ENCODE peak calls at places on chromosomes 11 and 22, in six cellular contexts. I is IMR-90, X is stomach, N is Peyer's patch, R is dorsolateral prefrontal cortex, T is lower lobe of right lung. W is an unnamed sample.

GRCh38 chr11:82682003-82682751 is 51.5 kb downstream of the FAM181B start:
- DNase-seq in I (peak), N (no peak), T (no peak), R (no peak), X (no peak), W (peak)

GRCh38 chr11:86395061-86395551 is 20.4 kb downstream of the CCDC81 start:
- DNase-seq in I (peak), X (no peak), N (no peak), R (no peak), T (no peak), W (no peak)

GRCh38 chr22:46788426-46789168 is 26.1 kb downstream of the TBC1D22A start:
- DNase-seq in R (no peak), I (no peak), X (no peak), N (no peak), T (no peak), W (no peak)

GRCh38 chr11:31218847-31219246 is 150.7 kb downstream of the DCDC1 start:
- DNase-seq in X (no peak), T (no peak), R (no peak), N (no peak), I (no peak), W (no peak)

GRCh38 chr11:65551572-65552398 is 6.4 kb downstream of the LTBP3 start:
- DNase-seq in T (peak), X (peak), I (peak), R (no peak), N (peak), W (peak)

GRCh38 chr11:85627332-85627997 is at the start of gene DLG2:
- DNase-seq in T (no peak), N (no peak), X (no peak), R (peak), I (peak), W (no peak)

GRCh38 chr11:574632-575323 is 1.5 kb upstream of the PHRF1 start:
- DNase-seq in R (no peak), N (no peak), T (no peak), X (no peak), I (no peak), W (no peak)

GRCh38 chr22:31489632-31490495 is at the start of gene EIF4ENIF1:
- DNase-seq in N (peak), R (peak), I (peak), T (peak), X (peak), W (peak)

GRCh38 chr11:75351541-75352416 is at the start of gene ARRB1:
- DNase-seq in X (peak), N (peak), T (peak), R (no peak), I (no peak), W (peak)

GRCh38 chr11:107043242-107043991 is 25.1 kb upstream of the GUCY1A2 start:
- DNase-seq in R (no peak), N (no peak), T (no peak), X (no peak), I (peak), W (no peak)

GRCh38 chr11:124238512-124238911 is 2.4 kb upstream of the OR8G1 start:
- DNase-seq in T (no peak), X (no peak), N (no peak), I (no peak), R (no peak), W (no peak)

GRCh38 chr11:70415642-70416395 is 17.5 kb downstream of the CTTN start:
- DNase-seq in T (no peak), X (no peak), R (no peak), N (no peak), I (peak), W (no peak)

GRCh38 chr11:70416881-70417280 is 18.6 kb downstream of the CTTN start:
- DNase-seq in N (no peak), I (no peak), X (no peak), R (no peak), T (no peak), W (no peak)

GRCh38 chr11:70419307-70420007 is 21.1 kb downstream of the CTTN start:
- DNase-seq in T (no peak), R (no peak), X (no peak), I (no peak), N (no peak), W (no peak)

GRCh38 chr11:70420008-70420464 is 21.7 kb downstream of the CTTN start:
- DNase-seq in T (no peak), I (peak), R (no peak), N (no peak), X (no peak), W (no peak)

DNA sequence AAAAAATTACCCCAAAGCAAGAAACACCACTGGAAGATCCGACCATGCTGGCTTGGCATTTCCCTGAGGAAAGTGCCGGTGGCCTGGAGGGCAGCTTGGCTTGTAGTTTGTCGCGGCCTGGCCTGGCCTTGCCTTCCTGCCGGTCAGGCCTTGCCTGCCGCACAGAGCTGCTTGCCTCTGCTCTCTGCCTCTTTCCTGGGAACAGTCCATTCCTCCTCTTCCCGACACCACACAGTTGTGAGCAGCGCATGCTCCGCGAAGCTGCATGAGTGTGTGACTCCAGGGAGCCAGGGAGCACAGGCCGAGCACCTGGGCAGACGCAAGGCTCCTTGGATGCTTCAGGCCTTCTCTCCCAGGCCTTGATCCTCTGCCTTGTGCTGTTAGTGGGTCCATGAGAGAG is 19.8 kb downstream of the CTTN start:
- DNase-seq in R (no peak), T (no peak), X (no peak), N (no peak), I (no peak), W (no peak)
- H3K27ac ChIP-seq in R (no peak), T (no peak), X (no peak), N (no peak), I (no peak), W (no peak)

GRCh38 chr22:40509401-40510134 is 127.0 kb downstream of the MRTFA start:
- DNase-seq in X (peak), I (peak), T (no peak), N (no peak), R (no peak), W (peak)
- H3K27ac ChIP-seq in X (peak), I (peak), T (peak), N (peak), R (peak), W (peak)

GRCh38 chr22:36301851-36302250 is 48.9 kb downstream of the APOL1 start:
- DNase-seq in N (no peak), T (no peak), X (no peak), I (peak), R (no peak), W (no peak)

GRCh38 chr22:36303874-36304273 is 50.9 kb downstream of the APOL1 start:
- DNase-seq in I (no peak), X (peak), T (no peak), N (peak), R (no peak), W (peak)

GRCh38 chr22:36301384-36301828 is 48.5 kb downstream of the APOL1 start:
- DNase-seq in N (peak), X (peak), T (peak), I (peak), R (peak), W (peak)

GRCh38 chr22:36303115-36303467 is 50.2 kb downstream of the APOL1 start:
- DNase-seq in I (no peak), R (no peak), T (no peak), X (no peak), N (no peak), W (no peak)

DNA sequence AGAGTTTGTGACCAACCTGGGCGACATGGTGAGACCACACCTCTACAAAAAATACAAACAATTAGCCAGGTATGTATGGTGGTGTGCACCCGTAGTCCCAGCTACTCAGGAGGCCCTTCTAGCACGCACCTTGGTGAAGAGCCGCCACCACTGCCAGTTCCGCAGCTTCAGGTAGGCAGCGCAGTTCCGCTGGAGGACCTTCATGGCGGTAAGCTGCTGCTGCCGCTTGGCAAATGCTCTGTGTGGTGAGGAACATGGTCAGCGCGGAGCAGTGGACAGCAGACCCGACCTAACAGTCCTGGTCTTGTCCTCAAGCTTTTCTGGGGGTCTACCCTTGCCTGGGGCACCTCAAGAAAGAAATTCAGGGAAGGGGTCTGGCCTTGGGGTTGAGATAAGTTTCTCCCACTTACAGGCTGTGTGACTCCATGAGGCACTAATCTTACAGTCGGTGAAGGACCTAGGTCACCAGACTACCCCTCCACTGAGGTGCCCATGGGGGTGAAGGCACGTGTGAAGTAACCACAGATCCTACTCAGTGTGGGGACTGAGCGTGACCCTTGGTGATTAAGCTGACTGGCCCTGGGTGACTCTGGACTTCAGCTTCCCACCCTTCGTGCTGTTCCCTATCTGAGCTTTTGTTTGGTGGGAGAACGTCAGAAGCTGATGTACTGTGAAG is 49.6 kb downstream of the APOL1 start:
- DNase-seq in X (no peak), T (no peak), R (no peak), N (no peak), I (peak), W (no peak)
- H3K27ac ChIP-seq in X (peak), T (no peak), R (peak), N (peak), I (peak), W (peak)

GRCh38 chr11:128462189-128462588 is 125.2 kb downstream of the ETS1 start:
- DNase-seq in T (no peak), I (no peak), X (no peak), R (no peak), N (no peak), W (no peak)

GRCh38 chr11:128463975-128464374 is 123.4 kb downstream of the ETS1 start:
- DNase-seq in N (no peak), X (no peak), R (no peak), T (no peak), I (peak), W (no peak)

GRCh38 chr11:128463386-128463829 is 124.0 kb downstream of the ETS1 start:
- DNase-seq in X (no peak), I (peak), T (no peak), N (no peak), R (no peak), W (no peak)

GRCh38 chr11:128464878-128465277 is 122.5 kb downstream of the ETS1 start:
- DNase-seq in N (no peak), R (no peak), X (no peak), T (no peak), I (no peak), W (no peak)

GRCh38 chr11:128462802-128463385 is 124.5 kb downstream of the ETS1 start:
- DNase-seq in T (no peak), N (no peak), R (no peak), X (no peak), I (no peak), W (no peak)
- H3K27ac ChIP-seq in T (peak), N (peak), R (no peak), X (peak), I (peak), W (peak)

GRCh38 chr11:9821008-9821752 is 157.3 kb downstream of the SWAP70 start:
- DNase-seq in X (no peak), I (no peak), T (no peak), N (no peak), R (no peak), W (no peak)
- H3K27ac ChIP-seq in X (no peak), I (no peak), T (no peak), N (no peak), R (no peak), W (no peak)

GRCh38 chr11:94813436-94813720 is 45.2 kb downstream of the AMOTL1 start:
- DNase-seq in T (no peak), I (no peak), N (no peak), X (no peak), R (no peak), W (no peak)
- H3K27ac ChIP-seq in T (peak), I (peak), N (no peak), X (peak), R (no peak), W (peak)

GRCh38 chr11:117303101-117303500 is 12.0 kb downstream of the BACE1-AS start:
- DNase-seq in N (no peak), T (no peak), R (no peak), I (no peak), X (no peak), W (no peak)
- H3K27ac ChIP-seq in N (no peak), T (no peak), R (no peak), I (no peak), X (no peak), W (no peak)

GRCh38 chr11:128497057-128497957 is 90.1 kb downstream of the ETS1 start:
- DNase-seq in T (no peak), I (peak), X (no peak), N (no peak), R (no peak), W (no peak)

GRCh38 chr11:128498846-128499245 is 88.5 kb downstream of the ETS1 start:
- DNase-seq in X (no peak), I (peak), R (no peak), T (no peak), N (no peak), W (no peak)

GRCh38 chr11:128494418-128495332 is 92.7 kb downstream of the ETS1 start:
- DNase-seq in I (no peak), T (no peak), R (no peak), N (no peak), X (no peak), W (no peak)

GRCh38 chr11:128496684-128497056 is 90.7 kb downstream of the ETS1 start:
- DNase-seq in R (no peak), T (no peak), N (no peak), I (no peak), X (no peak), W (no peak)

GRCh38 chr11:128496249-128496648 is 91.1 kb downstream of the ETS1 start:
- DNase-seq in N (no peak), I (no peak), T (no peak), X (no peak), R (no peak), W (no peak)
- H3K27ac ChIP-seq in N (peak), I (peak), T (peak), X (peak), R (peak), W (peak)

DNA sequence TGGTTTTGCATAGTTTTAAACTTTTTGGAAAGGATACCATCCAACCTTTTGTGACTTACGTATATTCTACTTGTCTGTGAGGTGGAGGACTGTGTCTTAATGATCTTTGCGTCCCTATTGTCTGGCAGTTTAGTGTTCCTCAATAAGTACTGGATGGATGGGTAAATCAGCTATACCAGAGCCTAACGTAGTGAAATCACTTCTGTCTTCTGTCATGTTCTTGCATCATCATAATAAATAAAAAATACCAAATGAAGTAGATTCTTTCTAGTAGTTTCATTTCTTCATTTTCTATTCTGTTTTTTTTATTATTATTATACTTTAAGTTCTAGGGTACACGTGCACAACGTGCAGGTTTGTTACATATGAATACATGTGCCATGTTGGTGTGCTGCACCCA is 66.4 kb downstream of the ACER3 start:
- DNase-seq in R (no peak), X (no peak), N (no peak), T (no peak), I (no peak), W (no peak)
- H3K27ac ChIP-seq in R (no peak), X (no peak), N (no peak), T (no peak), I (no peak), W (no peak)

GRCh38 chr11:114163830-114164401 is 104.4 kb downstream of the ZBTB16 start:
- DNase-seq in T (no peak), X (no peak), I (no peak), R (peak), N (no peak), W (peak)
- H3K27ac ChIP-seq in T (peak), X (peak), I (no peak), R (peak), N (peak), W (peak)

W was measured in transverse colon.